ENCODE peak calls at places on chromosomes 7 and 10, in nine cellular contexts. Y, I, R, F, Q, P, B, U and D are unnamed samples.

GRCh38 chr7:98110249-98111022 is 3.8 kb downstream of the LMTK2 start:
- DNase-seq in B (no peak), U (no peak), I (no peak), F (no peak), Q (no peak), R (peak; percentile 53), P (peak; percentile 51), Y (peak; percentile 52), D (no peak)

GRCh38 chr10:46520941-46521340 is 35.5 kb downstream of the GPRIN2 start:
- DNase-seq in P (peak; percentile 10), Q (peak; percentile 43), F (no peak), Y (peak; percentile 53), I (no peak), B (peak; percentile 65), R (no peak), U (no peak), D (no peak)

GRCh38 chr10:58157076-58157766 is 110.5 kb downstream of the IPMK start:
- DNase-seq in Y (no peak), Q (no peak), P (no peak), R (no peak), F (no peak), B (no peak), U (no peak), I (no peak), D (no peak)

GRCh38 chr10:69828115-69828870 is 26.6 kb downstream of the COL13A1 start:
- DNase-seq in Q (no peak), R (no peak), F (no peak), Y (no peak), I (no peak), U (no peak), B (no peak), P (no peak), D (no peak)

GRCh38 chr7:923108-924041 is 31.1 kb downstream of the ADAP1 start:
- DNase-seq in P (peak; percentile 94), U (no peak), Y (no peak), R (no peak), F (peak; percentile 81), B (peak; percentile 82), I (peak; percentile 97), Q (peak; percentile 77), D (peak; percentile 95)

GRCh38 chr7:114155106-114155765 is 236.4 kb upstream of the PPP1R3A start:
- DNase-seq in Q (no peak), Y (no peak), P (no peak), F (no peak), R (peak; percentile 34), B (no peak), U (no peak), I (no peak), D (no peak)

GRCh38 chr7:135151162-135151932 is 3.5 kb downstream of the TMEM140 start:
- DNase-seq in F (no peak), U (no peak), I (no peak), R (no peak), P (no peak), Q (no peak), B (no peak), Y (no peak), D (no peak)

GRCh38 chr10:58621379-58622077 is 108.9 kb downstream of the BICC1 start:
- DNase-seq in Q (no peak), Y (no peak), I (no peak), B (no peak), F (no peak), R (no peak), P (no peak), U (no peak), D (no peak)

GRCh38 chr10:110978204-110978603 is 58.8 kb downstream of the SHOC2 start:
- DNase-seq in B (no peak), F (no peak), R (no peak), I (no peak), Y (no peak), Q (no peak), P (no peak), U (no peak), D (no peak)

GRCh38 chr10:48233643-48234042 is 40.9 kb downstream of the FRMPD2 start:
- DNase-seq in P (no peak), R (no peak), B (no peak), Q (no peak), F (no peak), U (no peak), Y (no peak), I (no peak), D (no peak)

DNA sequence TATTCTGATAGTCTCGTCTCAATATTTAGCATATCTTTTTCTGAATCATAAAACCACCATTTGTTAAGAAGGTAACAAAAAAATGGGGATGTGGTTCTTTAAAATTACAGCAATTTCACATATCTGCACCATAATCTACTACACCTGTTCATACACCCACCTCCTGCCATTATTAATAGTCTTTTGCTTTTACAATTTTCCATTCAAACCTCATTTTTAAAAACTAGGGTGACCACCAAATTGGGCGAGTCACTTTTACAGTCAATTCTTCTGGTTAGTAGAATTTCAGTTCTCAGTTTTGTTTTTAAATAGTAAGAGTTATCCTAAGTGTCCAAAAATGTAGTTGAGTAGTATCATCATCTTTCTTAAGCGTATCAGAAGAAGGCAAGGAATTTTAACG is 48.4 kb upstream of the GSAP start:
- DNase-seq in B (no peak), R (no peak), Y (no peak), Q (no peak), F (peak; percentile 55), I (peak; percentile 16), U (no peak), P (no peak), D (no peak)
- TF ChIP-seq POLR2AphosphoS5 in B (no peak), R (no peak), Y (no peak), Q (no peak), F (no peak), I (no peak), U (no peak), P (no peak), D (no peak)

DNA sequence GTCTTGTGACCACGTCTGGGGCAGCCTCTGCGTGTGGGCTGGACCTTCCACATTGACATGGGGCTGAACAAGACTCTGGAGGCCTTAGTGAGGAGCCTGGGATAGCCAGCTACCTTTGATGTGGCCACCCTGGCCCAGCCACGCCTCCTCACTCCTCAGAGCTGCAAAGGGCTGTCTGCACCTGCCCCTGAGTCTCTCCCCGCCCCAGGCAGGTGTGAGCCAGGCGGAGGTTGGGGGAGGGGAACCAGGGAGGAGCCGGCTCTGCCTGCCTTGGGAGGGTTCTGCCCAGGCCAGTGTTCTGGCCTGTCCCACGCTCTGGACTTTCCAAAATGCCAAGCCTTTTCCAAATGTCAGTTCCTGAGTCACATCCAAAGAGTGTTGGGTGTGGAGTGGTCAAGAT is 72.2 kb downstream of the GTF2IRD1 start:
- DNase-seq in B (no peak), R (peak; percentile 87), F (no peak), Y (no peak), P (peak; percentile 91), Q (no peak), U (no peak), I (no peak), D (no peak)
- TF ChIP-seq POLR2AphosphoS5 in B (no peak), R (peak; percentile 21), F (no peak), Y (no peak), P (peak; percentile 61), Q (no peak), U (no peak), I (no peak), D (no peak)

GRCh38 chr10:116265686-116266085 is 7.3 kb downstream of the GFRA1 start:
- DNase-seq in R (peak; percentile 7), U (no peak), Q (no peak), I (no peak), P (no peak), F (no peak), Y (no peak), B (no peak), D (no peak)
- TF ChIP-seq POLR2AphosphoS5 in R (no peak), U (no peak), Q (no peak), I (no peak), P (no peak), F (no peak), Y (no peak), B (no peak), D (no peak)

GRCh38 chr10:116466715-116467422 is 39.2 kb downstream of the PNLIPRP3 start:
- DNase-seq in Q (no peak), R (no peak), P (no peak), I (no peak), U (no peak), Y (no peak), B (no peak), F (no peak), D (no peak)
- TF ChIP-seq POLR2AphosphoS5 in Q (no peak), R (no peak), P (no peak), I (no peak), U (no peak), Y (no peak), B (no peak), F (no peak), D (no peak)

GRCh38 chr7:103902917-103903316 is 86.5 kb downstream of the RELN start:
- DNase-seq in R (no peak), F (no peak), U (no peak), Y (no peak), I (no peak), B (no peak), P (no peak), Q (no peak), D (no peak)

GRCh38 chr7:103905997-103906396 is 83.5 kb downstream of the RELN start:
- DNase-seq in F (no peak), B (no peak), I (no peak), Y (no peak), P (no peak), R (no peak), U (no peak), Q (no peak), D (no peak)
- TF ChIP-seq POLR2AphosphoS5 in F (no peak), B (no peak), I (no peak), Y (no peak), P (no peak), R (no peak), U (no peak), Q (no peak), D (no peak)

GRCh38 chr10:132574783-132575319 is 37.3 kb downstream of the INPP5A start:
- DNase-seq in F (no peak), U (no peak), P (no peak), I (no peak), Q (no peak), Y (no peak), R (peak; percentile 63), B (peak; percentile 65), D (no peak)

GRCh38 chr10:132577350-132578005 is 39.9 kb downstream of the INPP5A start:
- DNase-seq in R (no peak), U (no peak), P (no peak), F (no peak), B (peak; percentile 75), Y (peak; percentile 59), I (no peak), Q (no peak), D (no peak)

GRCh38 chr10:132576671-132577349 is 39.2 kb downstream of the INPP5A start:
- DNase-seq in I (no peak), P (no peak), U (no peak), R (no peak), B (no peak), Y (no peak), F (no peak), Q (peak; percentile 73), D (no peak)

GRCh38 chr10:132574288-132574687 is 36.7 kb downstream of the INPP5A start:
- DNase-seq in P (no peak), F (no peak), I (no peak), Q (no peak), U (no peak), B (no peak), Y (no peak), R (no peak), D (no peak)

GRCh38 chr10:132575320-132576201 is 38.0 kb downstream of the INPP5A start:
- DNase-seq in Q (peak; percentile 56), U (peak; percentile 32), R (no peak), P (no peak), Y (no peak), I (no peak), B (no peak), F (peak; percentile 89), D (peak; percentile 46)
- TF ChIP-seq POLR2AphosphoS5 in Q (no peak), U (peak; percentile 63), R (no peak), P (no peak), Y (no peak), I (no peak), B (no peak), F (no peak), D (no peak)